ENCODE peak calls at places on chromosomes 16 and 17, in ten cellular contexts. Q is lung; F is activated CD8-positive, alpha-beta T cell treated with anti-CD3 and anti-CD28 coated beads for 36 hours; B is vagina; M is astrocyte of the spinal cord; Y is WERI-Rb-1; S is AG09319; N is mucosa of descending colon; U is CD4-positive, alpha-beta T cell; K is GM13977. E is an unnamed sample.
A peak's percentile ranks its signal among the peaks of the same experiment; 100 is the strongest.

GRCh38 chr16:74743668-74744299 is 30.8 kb downstream of the FA2H start:
- DNase-seq in Q (peak; percentile 91), U (no peak), S (no peak), F (no peak), Y (no peak), N (peak; percentile 100), M (peak; percentile 36), K (no peak), B (no peak), E (no peak)

GRCh38 chr17:13273744-13274295 is 256.0 kb upstream of the ELAC2 start:
- DNase-seq in S (no peak), U (no peak), Y (no peak), B (no peak), K (no peak), M (no peak), N (no peak), F (no peak), Q (no peak), E (no peak)

GRCh38 chr17:37527249-37527851 is 37.7 kb downstream of the DUSP14 start:
- DNase-seq in Y (peak; percentile 38), F (peak; percentile 32), B (no peak), U (no peak), M (peak; percentile 58), S (no peak), N (peak; percentile 32), K (peak; percentile 39), Q (no peak), E (peak; percentile 38)

GRCh38 chr16:74568961-74569631 is 37.8 kb downstream of the GLG1 start:
- DNase-seq in K (no peak), U (no peak), Y (no peak), S (no peak), F (no peak), B (no peak), M (peak; percentile 45), Q (no peak), N (peak; percentile 21), E (no peak)

GRCh38 chr16:81494434-81494806 is 49.8 kb downstream of the CMIP start:
- DNase-seq in K (no peak), M (no peak), Y (no peak), F (no peak), B (no peak), S (no peak), N (no peak), Q (no peak), U (no peak), E (no peak)

GRCh38 chr16:52709286-52709685 is 162.3 kb upstream of the TOX3 start:
- DNase-seq in B (no peak), S (no peak), K (no peak), Q (peak; percentile 20), M (no peak), N (no peak), Y (no peak), F (no peak), U (no peak), E (no peak)

GRCh38 chr17:31283841-31284240 is 13.2 kb downstream of the OMG start:
- DNase-seq in U (no peak), Y (no peak), S (no peak), B (no peak), M (no peak), N (no peak), K (no peak), F (no peak), Q (no peak), E (no peak)

GRCh38 chr16:51151951-51152663 is 1.0 kb upstream of the SALL1 start:
- DNase-seq in M (peak; percentile 93), Q (no peak), N (peak; percentile 43), F (no peak), U (no peak), S (peak; percentile 78), Y (peak; percentile 94), B (no peak), K (no peak), E (no peak)

GRCh38 chr16:985646-986400 is 4.3 kb downstream of the SOX8 start:
- DNase-seq in K (no peak), U (no peak), Q (no peak), N (no peak), M (no peak), S (no peak), B (no peak), F (no peak), Y (no peak), E (no peak)

GRCh38 chr16:988465-989353 is 7.1 kb downstream of the SOX8 start:
- DNase-seq in Q (no peak), M (no peak), U (no peak), Y (no peak), N (no peak), K (no peak), B (no peak), F (no peak), S (no peak), E (no peak)

GRCh38 chr16:987846-988245 is 6.3 kb downstream of the SOX8 start:
- DNase-seq in K (no peak), B (no peak), F (no peak), S (no peak), Q (no peak), N (no peak), U (no peak), M (no peak), Y (no peak), E (no peak)

GRCh38 chr16:986411-986810 is 4.8 kb downstream of the SOX8 start:
- DNase-seq in Y (no peak), F (peak; percentile 29), U (no peak), K (no peak), M (no peak), Q (no peak), S (no peak), N (no peak), B (no peak), E (no peak)

DNA sequence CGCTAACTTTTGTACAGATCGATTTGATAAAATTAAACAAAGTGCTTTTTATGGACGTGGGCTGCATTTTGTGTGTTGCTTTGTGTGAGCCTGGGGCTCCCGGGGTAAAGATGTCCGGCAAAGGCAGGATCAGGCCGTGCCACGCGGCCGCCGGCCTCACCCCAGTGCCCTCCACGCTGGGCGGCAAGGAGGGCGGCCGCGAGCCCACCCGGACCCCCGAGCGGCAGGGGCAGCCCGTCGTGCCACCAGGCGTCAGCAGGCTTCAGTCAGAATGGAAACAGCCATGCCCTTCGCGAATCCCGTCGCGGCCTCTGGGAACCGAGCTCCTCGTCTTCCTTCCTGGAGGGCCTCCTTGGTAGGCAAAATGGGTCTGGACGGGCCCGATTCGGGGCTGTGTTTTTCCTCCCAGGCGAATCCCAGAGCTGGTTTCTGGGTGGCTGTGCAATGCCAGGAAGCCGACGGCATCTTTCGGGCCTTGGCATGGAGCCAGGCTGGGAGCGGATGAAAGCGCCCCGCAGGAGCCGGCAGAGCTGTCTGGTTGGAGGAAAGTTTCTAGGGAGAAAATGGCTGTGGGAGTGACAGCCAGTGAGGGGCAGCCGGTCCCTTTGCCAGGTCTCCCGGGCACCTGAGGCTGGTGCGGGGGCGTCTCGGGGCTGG is 5.5 kb downstream of the SOX8 start:
- DNase-seq in S (no peak), B (no peak), Y (no peak), U (no peak), K (no peak), F (no peak), M (no peak), Q (no peak), N (no peak), E (no peak)
- TF ChIP-seq CTCF in S (no peak), B (no peak), Y (no peak), U (no peak), K (no peak), F (no peak), M (no peak), Q (no peak), N (no peak), E (no peak)

GRCh38 chr17:27354051-27354490 is 60.2 kb downstream of the WSB1 start:
- DNase-seq in K (peak; percentile 36), F (no peak), S (no peak), M (no peak), Y (no peak), Q (no peak), U (no peak), B (no peak), N (no peak), E (peak; percentile 38)

GRCh38 chr17:27349540-27350021 is 55.7 kb downstream of the WSB1 start:
- DNase-seq in B (no peak), U (no peak), K (no peak), Q (no peak), F (no peak), S (no peak), N (peak; percentile 28), Y (no peak), M (no peak), E (no peak)

GRCh38 chr17:27353469-27354050 is 59.6 kb downstream of the WSB1 start:
- DNase-seq in N (peak; percentile 86), F (peak; percentile 90), M (peak; percentile 94), S (peak; percentile 84), U (peak; percentile 87), Q (peak; percentile 93), B (no peak), K (peak; percentile 97), Y (peak; percentile 92), E (peak; percentile 97)

GRCh38 chr17:27352481-27353460 is 58.9 kb downstream of the WSB1 start:
- DNase-seq in Q (no peak), F (peak; percentile 22), U (no peak), M (no peak), S (no peak), N (no peak), B (no peak), Y (no peak), K (no peak), E (no peak)

GRCh38 chr17:27351741-27352140 is 57.8 kb downstream of the WSB1 start:
- DNase-seq in F (no peak), M (peak; percentile 48), Q (no peak), Y (no peak), S (no peak), N (no peak), B (no peak), U (no peak), K (no peak), E (no peak)
- TF ChIP-seq CTCF in F (no peak), M (no peak), Q (no peak), Y (no peak), S (no peak), N (no peak), B (no peak), U (no peak), K (no peak), E (no peak)

DNA sequence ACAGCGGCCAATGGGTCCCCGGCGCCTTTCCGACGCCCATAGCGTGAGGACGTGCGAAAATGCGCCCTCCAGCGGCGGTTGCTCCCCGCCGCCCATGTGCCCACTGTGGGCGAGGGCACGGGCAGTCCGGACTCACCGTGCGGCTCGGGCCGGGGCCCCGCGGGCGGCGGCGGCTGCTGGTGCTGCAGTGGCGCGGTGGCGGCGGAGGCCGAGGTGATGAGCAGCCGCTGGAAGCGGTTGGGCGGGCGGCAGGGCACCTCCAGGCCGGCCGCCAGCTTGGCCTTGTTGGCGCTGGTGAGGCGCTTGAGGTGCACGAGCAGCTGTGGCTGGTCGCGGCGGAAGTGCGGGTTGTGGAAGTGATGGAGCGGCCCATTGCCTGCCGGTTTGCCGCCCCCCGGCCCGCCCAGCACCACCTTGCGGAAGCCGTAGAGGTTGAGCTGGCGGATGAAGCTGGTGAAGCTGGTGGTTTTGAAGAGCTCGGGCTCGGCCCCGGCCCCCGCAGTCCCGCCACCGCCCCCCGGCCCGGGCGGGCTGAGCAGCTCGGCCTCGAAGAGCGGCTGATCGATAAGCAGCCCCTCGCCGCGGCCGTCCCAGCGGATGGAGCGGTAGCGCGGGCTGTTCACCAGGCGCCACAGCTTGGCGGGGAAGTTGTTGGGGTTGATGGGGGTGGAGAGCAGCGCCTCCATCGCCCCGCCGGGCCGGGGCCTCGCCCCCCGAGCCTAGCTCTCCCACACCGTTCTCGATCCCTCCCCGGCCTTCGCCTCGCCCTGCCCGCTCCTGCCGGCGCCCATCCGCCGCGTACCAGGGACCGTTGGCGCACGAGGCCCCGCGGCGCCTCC is at the start of gene HSF5:
- DNase-seq in S (no peak), Y (no peak), U (peak; percentile 75), K (peak; percentile 75), Q (no peak), F (peak; percentile 80), M (peak; percentile 2), N (peak; percentile 14), B (no peak), E (peak; percentile 56)
- TF ChIP-seq CTCF in S (no peak), Y (no peak), U (peak; percentile 68), K (peak; percentile 57), Q (no peak), F (peak; percentile 85), M (peak; percentile 20), N (no peak), B (peak; percentile 19), E (peak; percentile 37)

GRCh38 chr17:63497708-63498483 is 21.0 kb downstream of the ACE start:
- DNase-seq in K (no peak), M (no peak), U (no peak), B (no peak), F (peak; percentile 29), Y (peak; percentile 76), Q (no peak), S (no peak), N (no peak), E (no peak)
- TF ChIP-seq CTCF in K (no peak), M (no peak), U (no peak), B (no peak), F (no peak), Y (peak; percentile 76), Q (no peak), S (peak; percentile 10), N (no peak), E (no peak)

E was measured in GM10248.